ENCODE peak calls at places on chromosomes 16 and 17, in six cellular contexts. S, H, I, W, Q and B are unnamed samples.

GRCh38 chr16:88381820-88382451 is 823 bp upstream of the ZNF469 start:
- DNase-seq in S (no peak), Q (no peak), I (no peak), H (peak), W (no peak), B (no peak)

GRCh38 chr16:886084-886543 is 84.7 kb downstream of the LMF1 start:
- DNase-seq in Q (no peak), I (no peak), W (no peak), H (peak), S (no peak), B (no peak)

GRCh38 chr17:41695954-41696720 is 7.5 kb downstream of the EIF1 start:
- DNase-seq in I (no peak), W (peak), S (peak), H (peak), Q (peak), B (peak)

GRCh38 chr16:58652741-58653140 is 23.1 kb upstream of the CNOT1 start:
- DNase-seq in S (peak), W (no peak), Q (no peak), I (no peak), H (no peak), B (no peak)

GRCh38 chr17:43945074-43945824 is 3.0 kb upstream of the PPY start:
- DNase-seq in I (no peak), Q (no peak), S (peak), H (no peak), W (no peak), B (no peak)

GRCh38 chr17:77507116-77507885 is 366.5 kb downstream of the SEC14L1 start:
- DNase-seq in Q (no peak), W (peak), I (no peak), H (no peak), S (no peak), B (no peak)

GRCh38 chr17:81044764-81045589 is 10.0 kb downstream of the BAIAP2 start:
- DNase-seq in S (peak), W (peak), H (peak), I (no peak), Q (no peak), B (peak)

GRCh38 chr17:50627782-50628601 is 6.7 kb upstream of the ABCC3 start:
- DNase-seq in H (peak), Q (no peak), W (peak), S (no peak), I (no peak), B (peak)

GRCh38 chr17:44865231-44865660 is 17.6 kb downstream of the HIGD1B start:
- DNase-seq in H (peak), W (peak), I (peak), S (peak), Q (peak), B (peak)

GRCh38 chr16:8173111-8173644 is 417.1 kb downstream of the TMEM114 start:
- DNase-seq in W (peak), H (peak), I (no peak), S (peak), Q (no peak), B (peak)

GRCh38 chr16:49204191-49204590 is 77.4 kb downstream of the CBLN1 start:
- DNase-seq in Q (no peak), H (no peak), S (no peak), I (no peak), W (no peak), B (no peak)

GRCh38 chr17:16036261-16036660 is 36.6 kb downstream of the TTC19 start:
- DNase-seq in Q (no peak), H (no peak), S (no peak), W (no peak), I (no peak), B (no peak)

GRCh38 chr16:4260360-4260759 is 12.5 kb downstream of the TFAP4 start:
- DNase-seq in I (no peak), H (no peak), W (peak), S (no peak), Q (no peak), B (peak)

GRCh38 chr17:33520404-33521032 is 227.4 kb upstream of the ASIC2 start:
- DNase-seq in S (no peak), W (peak), I (no peak), Q (no peak), H (peak), B (peak)

GRCh38 chr17:61309857-61310256 is 89.8 kb upstream of the TBX2 start:
- DNase-seq in I (no peak), Q (no peak), W (no peak), H (no peak), S (peak), B (no peak)

GRCh38 chr17:52027081-52027480 is 131.4 kb downstream of the CA10 start:
- DNase-seq in W (no peak), H (no peak), Q (no peak), I (no peak), S (no peak), B (no peak)

GRCh38 chr17:29771561-29771960 is 148.8 kb upstream of the CORO6 start:
- DNase-seq in H (no peak), Q (no peak), S (no peak), I (no peak), W (no peak), B (no peak)

GRCh38 chr17:72590382-72590781 is 469.6 kb downstream of the SOX9 start:
- DNase-seq in H (no peak), I (no peak), Q (no peak), S (peak), W (no peak), B (no peak)

GRCh38 chr17:44108440-44109311 is 14.8 kb downstream of the HDAC5 start:
- DNase-seq in Q (no peak), H (peak), W (peak), I (peak), S (peak), B (peak)

GRCh38 chr17:19702231-19702641 is 14.1 kb downstream of the SLC47A2 start:
- DNase-seq in W (no peak), Q (no peak), S (no peak), I (no peak), H (no peak), B (no peak)

GRCh38 chr17:72338847-72339790 is 218.3 kb downstream of the SOX9 start:
- DNase-seq in H (no peak), Q (no peak), S (peak), W (peak), I (peak), B (no peak)

GRCh38 chr16:8675183-8676159 is 1.1 kb downstream of the ABAT start:
- DNase-seq in W (no peak), Q (peak), S (no peak), I (no peak), H (peak), B (no peak)

GRCh38 chr17:82029391-82029790 is 2.1 kb upstream of the RAC3 start:
- DNase-seq in I (no peak), S (no peak), H (no peak), W (no peak), Q (no peak), B (no peak)

GRCh38 chr16:85563515-85564276 is 49.4 kb upstream of the GSE1 start:
- DNase-seq in I (no peak), H (peak), Q (no peak), W (peak), S (no peak), B (peak)

GRCh38 chr17:68125471-68125870 is 89.9 kb downstream of the KPNA2 start:
- DNase-seq in I (no peak), Q (no peak), H (no peak), W (no peak), S (no peak), B (no peak)